ENCODE peak calls at places on chromosome 11, in nine cellular contexts. O is NCI-H460; S is CD8-positive, alpha-beta memory T cell; A is activated CD4-positive, alpha-beta T cell treated with anti-CD3 and anti-CD28 coated beads, Interleukin-2, amount 50 U/mL, for 48 hours; L is amygdala; G is AG04450; M is stimulated activated CD4-positive, alpha-beta T cell treated with anti-CD3 and anti-CD28 coated beads, Interleukin-2, amount 100 ng/mL, for 24 hours; C is NAMALWA; U is activated CD8-positive, alpha-beta memory T cell treated with anti-CD3 and anti-CD28 coated beads for 48 hours. R is an unnamed sample.

GRCh38 chr11:86291466-86292262 is 10.4 kb upstream of the HIKESHI start:
- DNase-seq in A (peak), C (peak), O (peak), G (no peak), S (peak), M (peak), L (no peak), U (no peak), R (peak)

GRCh38 chr11:15216678-15217077 is 102.0 kb downstream of the INSC start:
- DNase-seq in L (no peak), O (no peak), G (no peak), U (no peak), S (no peak), C (peak), M (no peak), A (no peak), R (no peak)

GRCh38 chr11:126949066-126949945 is 51.3 kb downstream of the KIRREL3 start:
- DNase-seq in G (peak), L (no peak), M (no peak), O (no peak), C (no peak), U (no peak), S (no peak), A (no peak), R (no peak)

GRCh38 chr11:1193326-1194230 is 29.3 kb upstream of the MUC5B start:
- DNase-seq in S (no peak), U (no peak), G (no peak), L (no peak), C (no peak), O (no peak), M (no peak), A (no peak), R (no peak)

GRCh38 chr11:122259149-122259821 is 143.3 kb upstream of the BLID start:
- DNase-seq in G (no peak), O (no peak), S (no peak), C (no peak), U (no peak), A (no peak), L (no peak), M (no peak), R (no peak)

GRCh38 chr11:46665356-46665755 is 35.1 kb downstream of the ARHGAP1 start:
- DNase-seq in G (no peak), O (no peak), A (no peak), S (no peak), M (no peak), L (no peak), U (no peak), C (no peak), R (no peak)

GRCh38 chr11:116176484-116177005 is 596.2 kb downstream of the BUD13 start:
- DNase-seq in S (no peak), A (no peak), U (no peak), L (no peak), G (no peak), C (no peak), M (no peak), O (no peak), R (no peak)

GRCh38 chr11:63837719-63838118 is 1.2 kb upstream of the MARK2 start:
- DNase-seq in O (no peak), G (no peak), M (no peak), S (no peak), L (no peak), A (no peak), C (no peak), U (no peak), R (no peak)

GRCh38 chr11:67345949-67346819 is 7.2 kb downstream of the POLD4 start:
- DNase-seq in U (no peak), G (no peak), M (no peak), C (peak), O (peak), A (no peak), S (no peak), L (no peak), R (no peak)

GRCh38 chr11:14148653-14149273 is 186.2 kb downstream of the SPON1 start:
- DNase-seq in C (peak), A (no peak), M (no peak), G (peak), L (no peak), O (peak), U (no peak), S (peak), R (peak)

GRCh38 chr11:64499261-64500004 is 91.6 kb upstream of the SLC22A12 start:
- DNase-seq in S (no peak), C (no peak), M (no peak), G (no peak), U (no peak), A (no peak), O (no peak), L (no peak), R (no peak)

GRCh38 chr11:58059011-58059358 is 28.2 kb downstream of the OR6Q1 start:
- DNase-seq in C (no peak), G (peak), O (no peak), A (no peak), M (no peak), S (no peak), U (no peak), L (no peak), R (no peak)

GRCh38 chr11:134438533-134438932 is 26.5 kb upstream of the B3GAT1 start:
- DNase-seq in G (no peak), U (no peak), L (no peak), C (no peak), M (no peak), A (no peak), S (no peak), O (no peak), R (no peak)

GRCh38 chr11:19966927-19967326 is 193.3 kb downstream of the DBX1 start:
- DNase-seq in C (no peak), L (no peak), S (no peak), M (no peak), A (no peak), O (no peak), G (no peak), U (no peak), R (no peak)

GRCh38 chr11:29712616-29713015 is 304.2 kb downstream of the KCNA4 start:
- DNase-seq in L (no peak), O (no peak), G (no peak), M (no peak), A (no peak), C (no peak), U (no peak), S (no peak), R (no peak)

GRCh38 chr11:118276422-118276821 is 12.3 kb upstream of the MPZL2 start:
- DNase-seq in A (no peak), L (no peak), G (no peak), O (no peak), M (no peak), S (no peak), C (no peak), U (no peak), R (no peak)

GRCh38 chr11:9263840-9264380 is 1.2 kb downstream of the DENND5A start:
- DNase-seq in U (peak), A (peak), S (peak), C (peak), M (peak), O (no peak), L (no peak), G (no peak), R (no peak)

GRCh38 chr11:125923012-125923579 is 18.8 kb downstream of the DDX25 start:
- DNase-seq in C (peak), A (peak), O (peak), S (peak), U (no peak), M (peak), G (peak), L (no peak), R (peak)

GRCh38 chr11:68659158-68659921 is 25.0 kb upstream of the GAL start:
- DNase-seq in U (no peak), S (no peak), M (no peak), O (no peak), A (no peak), G (peak), L (peak), C (no peak), R (peak)

GRCh38 chr11:31069447-31070205 is 299.9 kb downstream of the DCDC1 start:
- DNase-seq in A (no peak), M (no peak), C (no peak), L (no peak), G (no peak), S (no peak), O (no peak), U (no peak), R (no peak)

GRCh38 chr11:27472398-27473016 is at the start of gene LGR4:
- DNase-seq in C (peak), S (peak), M (peak), A (peak), O (peak), U (peak), G (peak), L (peak), R (peak)

GRCh38 chr11:125090816-125091215 is 20.6 kb downstream of the TMEM218 start:
- DNase-seq in A (no peak), C (no peak), G (no peak), M (no peak), O (no peak), L (no peak), S (no peak), U (no peak), R (no peak)

GRCh38 chr11:64239662-64240466 is 1.0 kb upstream of the FKBP2 start:
- DNase-seq in G (no peak), U (no peak), L (no peak), O (no peak), M (no peak), A (peak), C (peak), S (no peak), R (no peak)

GRCh38 chr11:64138413-64138812 is 27.5 kb downstream of the MACROD1 start:
- DNase-seq in G (no peak), A (no peak), O (no peak), S (no peak), U (no peak), L (no peak), M (no peak), C (no peak), R (no peak)

GRCh38 chr11:27612932-27613669 is 87.2 kb downstream of the BDNF start:
- DNase-seq in C (no peak), M (no peak), G (no peak), L (no peak), A (no peak), O (no peak), U (no peak), S (no peak), R (no peak)

GRCh38 chr11:698493-699115 is 3.0 kb downstream of the TMEM80 start:
- DNase-seq in A (no peak), G (no peak), O (no peak), L (no peak), S (no peak), C (no peak), M (no peak), U (no peak), R (no peak)

GRCh38 chr11:12723410-12724297 is 49.4 kb downstream of the TEAD1 start:
- DNase-seq in A (no peak), O (no peak), M (no peak), L (no peak), U (no peak), C (no peak), G (no peak), S (no peak), R (no peak)

GRCh38 chr11:67267188-67268035 is 1.1 kb downstream of the GRK2 start:
- DNase-seq in S (no peak), C (peak), G (no peak), A (peak), M (no peak), O (no peak), L (no peak), U (no peak), R (no peak)

R was measured in NCI-H1436.